ENCODE peak calls at places on chromosome 6, in eight cellular contexts. R is transverse colon, Z is ovary, A is stomach, Y is sigmoid colon, N is upper lobe of left lung, V is IMR-90, O is adrenal gland. D is an unnamed sample.

GRCh38 chr6:51060262-51060762 is 241.6 kb downstream of the TFAP2B start:
- DNase-seq in R (no peak), Z (no peak), A (no peak), Y (no peak), N (no peak), V (no peak), O (no peak), D (no peak)

GRCh38 chr6:74117113-74117512 is 421.1 kb downstream of the CD109 start:
- DNase-seq in R (no peak), Z (no peak), A (no peak), Y (no peak), N (no peak), V (peak; percentile 76), O (no peak), D (no peak)

GRCh38 chr6:16576391-16577368 is 184.6 kb downstream of the ATXN1 start:
- DNase-seq in R (peak; percentile 37), Z (no peak), A (no peak), Y (no peak), N (no peak), V (no peak), O (no peak), D (no peak)

GRCh38 chr6:8329592-8329991 is 105.8 kb downstream of the SLC35B3 start:
- DNase-seq in R (no peak), Z (no peak), A (no peak), Y (no peak), N (no peak), V (no peak), O (no peak), D (no peak)

GRCh38 chr6:20866940-20867630 is 332.8 kb downstream of the CDKAL1 start:
- DNase-seq in R (no peak), Z (no peak), A (no peak), Y (no peak), N (no peak), V (peak; percentile 68), O (no peak), D (no peak)

GRCh38 chr6:80939480-80939879 is 813.0 kb downstream of the TENT5A start:
- DNase-seq in R (no peak), Z (no peak), A (no peak), Y (no peak), N (no peak), V (no peak), O (no peak), D (no peak)

GRCh38 chr6:33818293-33818692 is 14.5 kb upstream of the MLN start:
- DNase-seq in R (no peak), Z (no peak), A (no peak), Y (no peak), N (no peak), V (no peak), O (no peak), D (no peak)

GRCh38 chr6:170258395-170258794 is 32.5 kb downstream of the DLL1 start:
- DNase-seq in R (no peak), Z (no peak), A (no peak), Y (peak; percentile 60), N (no peak), V (no peak), O (no peak), D (no peak)

GRCh38 chr6:17491416-17492142 is 98.2 kb downstream of the CAP2 start:
- DNase-seq in R (no peak), Z (no peak), A (no peak), Y (peak; percentile 73), N (peak; percentile 22), V (no peak), O (no peak), D (no peak)

GRCh38 chr6:4612636-4613171 is 163.5 kb upstream of the CDYL start:
- DNase-seq in R (no peak), Z (no peak), A (no peak), Y (peak; percentile 70), N (no peak), V (peak; percentile 32), O (no peak), D (no peak)

GRCh38 chr6:138782243-138782642 is 8.7 kb downstream of the CCDC28A start:
- DNase-seq in R (no peak), Z (no peak), A (no peak), Y (no peak), N (no peak), V (peak; percentile 45), O (no peak), D (no peak)

GRCh38 chr6:169722362-169723199 is 1.7 kb downstream of the PHF10 start:
- DNase-seq in R (peak; percentile 54), Z (peak; percentile 36), A (peak; percentile 43), Y (peak; percentile 75), N (peak; percentile 46), V (peak; percentile 88), O (peak; percentile 67), D (no peak)

GRCh38 chr6:11788043-11788442 is 9.4 kb upstream of the ADTRP start:
- DNase-seq in R (no peak), Z (no peak), A (no peak), Y (no peak), N (no peak), V (no peak), O (no peak), D (no peak)

GRCh38 chr6:11172501-11173337 is 59.7 kb downstream of the NEDD9 start:
- DNase-seq in R (peak; percentile 75), Z (peak; percentile 66), A (peak; percentile 74), Y (no peak), N (peak; percentile 69), V (peak; percentile 27), O (peak; percentile 59), D (peak; percentile 82)

GRCh38 chr6:37624606-37625574 is 72.8 kb downstream of the MDGA1 start:
- DNase-seq in R (peak; percentile 77), Z (peak; percentile 31), A (peak; percentile 88), Y (no peak), N (peak; percentile 76), V (no peak), O (peak; percentile 59), D (no peak)

DNA sequence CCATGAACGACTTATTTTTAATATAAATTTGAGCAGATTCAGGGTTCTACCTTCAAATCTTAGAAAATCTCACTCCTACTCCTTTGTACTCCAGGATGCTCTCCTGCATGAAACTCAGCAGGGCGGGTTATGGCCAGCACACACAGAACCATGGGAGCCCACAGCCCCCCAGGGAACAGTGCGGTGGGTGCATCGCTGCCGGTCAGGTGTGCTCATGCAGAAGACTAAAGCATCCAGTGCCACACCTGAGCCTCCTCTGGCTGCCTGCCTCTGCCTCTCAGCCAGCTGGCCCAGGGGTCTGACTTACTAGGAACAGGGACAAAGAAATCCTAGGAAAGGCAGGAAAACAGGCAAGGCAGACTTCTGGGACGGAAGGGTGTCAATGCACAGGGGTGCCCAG is 31.8 kb downstream of the EZR start:
- DNase-seq in R (peak; percentile 8), Z (no peak), A (peak; percentile 24), Y (no peak), N (peak; percentile 17), V (no peak), O (peak; percentile 10), D (no peak)
- H3K36me3 ChIP-seq in R (peaks cover 56% of the 10 kb centered on the region), Z (no peaks in the 10 kb centered on the region), A (peaks cover 70% of the 10 kb centered on the region), Y (peaks cover 68% of the 10 kb centered on the region), N (peaks cover 68% of the 10 kb centered on the region), V (peaks cover 39% of the 10 kb centered on the region), O (no peaks in the 10 kb centered on the region), D (peaks cover 4% of the 10 kb centered on the region)

DNA sequence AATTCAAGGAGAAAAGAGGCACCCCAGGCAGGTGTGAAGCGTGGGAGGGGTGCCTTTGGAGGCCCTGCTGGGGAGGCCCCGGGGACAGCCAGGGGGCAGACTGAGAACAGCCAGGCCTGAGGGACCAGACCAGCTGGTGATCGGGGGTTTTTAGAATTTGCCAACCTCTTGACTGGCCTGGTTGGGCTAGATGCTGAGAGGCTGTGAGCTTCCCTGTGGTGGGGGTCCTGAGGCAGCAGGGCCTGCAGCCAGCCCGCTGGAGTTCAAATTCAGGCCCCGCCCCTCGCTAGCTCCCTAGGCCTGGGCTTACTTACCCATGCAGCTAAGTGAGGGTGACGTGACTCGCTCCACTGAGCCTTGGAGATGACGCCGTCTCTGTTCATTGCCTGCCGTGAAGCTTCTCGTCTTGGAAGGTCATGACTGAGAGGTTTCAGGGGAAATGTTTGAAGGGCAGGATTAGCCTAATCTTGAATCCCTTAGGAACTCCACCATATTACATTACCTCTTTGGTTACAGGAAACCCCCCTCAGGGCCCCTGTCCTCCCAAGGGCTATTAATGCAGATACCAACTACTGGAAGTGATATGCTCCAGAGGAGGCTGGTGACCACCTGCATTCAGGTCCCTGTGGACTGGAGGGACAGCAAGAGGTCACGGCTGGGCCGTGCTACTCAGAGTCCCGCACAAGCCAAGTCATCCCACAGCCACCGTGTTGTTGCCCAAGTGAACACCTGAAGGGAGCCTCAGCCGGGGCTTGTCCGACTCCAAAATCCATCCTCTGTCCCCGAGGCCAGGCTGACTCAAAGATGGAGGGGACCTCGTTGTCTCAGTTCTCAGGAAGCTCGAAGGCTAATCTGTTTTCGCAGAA is 73.9 kb upstream of the DUSP22 start:
- DNase-seq in R (peak; percentile 22), Z (no peak), A (no peak), Y (no peak), N (no peak), V (no peak), O (no peak), D (no peak)
- TF ChIP-seq POLR2A in R (no peak), Z (no peak), A (no peak), Y (no peak), N (no peak), V (no peak), O (no peak), D (no peak)

GRCh38 chr6:72826744-72827438 is 205.0 kb downstream of the KCNQ5 start:
- DNase-seq in R (no peak), Z (no peak), A (no peak), Y (no peak), N (no peak), V (peak; percentile 59), O (no peak), D (no peak)

GRCh38 chr6:72825265-72825918 is 203.5 kb downstream of the KCNQ5 start:
- DNase-seq in R (no peak), Z (no peak), A (no peak), Y (no peak), N (no peak), V (peak; percentile 69), O (no peak), D (no peak)

GRCh38 chr6:72822691-72823090 is 200.8 kb downstream of the KCNQ5 start:
- DNase-seq in R (no peak), Z (no peak), A (no peak), Y (no peak), N (no peak), V (no peak), O (no peak), D (no peak)

GRCh38 chr6:72826033-72826432 is 204.2 kb downstream of the KCNQ5 start:
- DNase-seq in R (no peak), Z (no peak), A (no peak), Y (no peak), N (no peak), V (peak; percentile 77), O (no peak), D (no peak)

DNA sequence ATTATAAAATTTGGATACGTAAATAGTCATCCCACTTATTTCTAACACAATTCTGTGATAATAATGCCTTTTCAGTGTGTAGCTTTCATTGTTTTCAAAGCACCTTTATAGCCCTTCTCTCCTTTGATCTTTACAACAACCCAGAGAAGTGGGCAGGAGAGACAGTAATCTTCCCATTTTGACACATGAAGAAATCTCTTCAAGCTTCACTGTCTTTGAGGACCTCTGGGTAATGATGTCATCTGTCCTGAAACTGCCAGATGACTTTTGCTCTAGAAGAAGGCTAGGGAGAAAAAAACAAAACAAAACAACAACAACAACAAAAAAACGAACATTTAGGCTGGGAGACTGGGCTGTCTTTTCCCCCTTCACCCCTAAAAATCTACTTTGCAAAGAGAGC is 203.0 kb downstream of the KCNQ5 start:
- DNase-seq in R (no peak), Z (no peak), A (no peak), Y (no peak), N (no peak), V (no peak), O (no peak), D (no peak)
- H3K27ac ChIP-seq in R (no peak overlapping the region), Z (no peak overlapping the region), A (no peak overlapping the region), Y (no peak overlapping the region), N (no peak overlapping the region), V (no peak overlapping the region), O (no peak overlapping the region), D (no peak overlapping the region)

GRCh38 chr6:160080097-160080496 is 41.5 kb upstream of the SLC22A1 start:
- DNase-seq in R (no peak), Z (no peak), A (no peak), Y (no peak), N (no peak), V (no peak), O (no peak), D (no peak)
- H3K36me3 ChIP-seq in R (peaks cover 58% of the 10 kb centered on the region), Z (no peaks in the 10 kb centered on the region), A (peaks cover 100% of the 10 kb centered on the region), Y (peaks cover 100% of the 10 kb centered on the region), N (peaks cover 100% of the 10 kb centered on the region), V (peaks cover 50% of the 10 kb centered on the region), O (no peaks in the 10 kb centered on the region), D (peaks cover 43% of the 10 kb centered on the region)